ENCODE peak calls at places on chromosome 17, in five cellular contexts. W is activated CD8-positive, alpha-beta T cell treated with anti-CD3 and anti-CD28 coated beads for 36 hours; S is fibroblast of pulmonary artery; M is A673; Q is brain microvascular endothelial cell. D is an unnamed sample.

GRCh38 chr17:56761387-56761786 is 72.3 kb downstream of the C17orf67 start:
- DNase-seq in W (peak), S (no peak), M (no peak), Q (no peak), D (no peak)

GRCh38 chr17:40303706-40304450 is 5.1 kb upstream of the RARA start:
- DNase-seq in W (no peak), S (peak), M (no peak), Q (no peak), D (peak)

GRCh38 chr17:64059756-64060155 is 39.3 kb upstream of the ICAM2 start:
- DNase-seq in W (no peak), S (no peak), M (no peak), Q (no peak), D (no peak)

GRCh38 chr17:64920026-64920418 is 744 bp upstream of the LRRC37A3 start:
- DNase-seq in W (no peak), S (peak), M (peak), Q (no peak), D (no peak)

GRCh38 chr17:17206913-17207368 is 808 bp upstream of the PLD6 start:
- DNase-seq in W (no peak), S (no peak), M (peak), Q (no peak), D (no peak)

GRCh38 chr17:82743344-82744219 is 8.2 kb downstream of the FN3K start:
- DNase-seq in W (no peak), S (no peak), M (no peak), Q (no peak), D (no peak)

GRCh38 chr17:61371606-61372005 is 28.0 kb upstream of the TBX2 start:
- DNase-seq in W (no peak), S (no peak), M (no peak), Q (no peak), D (no peak)

GRCh38 chr17:48254896-48255295 is 147.3 kb downstream of the SNX11 start:
- DNase-seq in W (no peak), S (peak), M (peak), Q (no peak), D (no peak)

GRCh38 chr17:1736348-1737281 is 6.1 kb upstream of the SERPINF2 start:
- DNase-seq in W (peak), S (peak), M (peak), Q (peak), D (no peak)

GRCh38 chr17:45451131-45451530 is 18.5 kb upstream of the ARHGAP27 start:
- DNase-seq in W (no peak), S (no peak), M (no peak), Q (no peak), D (no peak)

GRCh38 chr17:43003542-43004172 is 2.9 kb upstream of the IFI35 start:
- DNase-seq in W (no peak), S (no peak), M (no peak), Q (no peak), D (peak)

GRCh38 chr17:16491703-16492612 is at the start of gene LRRC75A:
- DNase-seq in W (peak), S (no peak), M (peak), Q (no peak), D (no peak)

GRCh38 chr17:49063652-49064051 is 66.5 kb downstream of the IGF2BP1 start:
- DNase-seq in W (no peak), S (peak), M (no peak), Q (no peak), D (no peak)

GRCh38 chr17:35063514-35064223 is at the start of gene RFFL:
- DNase-seq in W (peak), S (peak), M (peak), Q (peak), D (peak)
- TF ChIP-seq CTCF in W (no peak), S (peak), M (no peak), Q (no peak), D (no peak)

GRCh38 chr17:5080591-5080990 is 2.3 kb downstream of the ZFP3 start:
- DNase-seq in W (peak), S (no peak), M (no peak), Q (no peak), D (no peak)

GRCh38 chr17:5077781-5078105 is 524 bp upstream of the ZFP3 start:
- DNase-seq in W (no peak), S (no peak), M (no peak), Q (no peak), D (no peak)

DNA sequence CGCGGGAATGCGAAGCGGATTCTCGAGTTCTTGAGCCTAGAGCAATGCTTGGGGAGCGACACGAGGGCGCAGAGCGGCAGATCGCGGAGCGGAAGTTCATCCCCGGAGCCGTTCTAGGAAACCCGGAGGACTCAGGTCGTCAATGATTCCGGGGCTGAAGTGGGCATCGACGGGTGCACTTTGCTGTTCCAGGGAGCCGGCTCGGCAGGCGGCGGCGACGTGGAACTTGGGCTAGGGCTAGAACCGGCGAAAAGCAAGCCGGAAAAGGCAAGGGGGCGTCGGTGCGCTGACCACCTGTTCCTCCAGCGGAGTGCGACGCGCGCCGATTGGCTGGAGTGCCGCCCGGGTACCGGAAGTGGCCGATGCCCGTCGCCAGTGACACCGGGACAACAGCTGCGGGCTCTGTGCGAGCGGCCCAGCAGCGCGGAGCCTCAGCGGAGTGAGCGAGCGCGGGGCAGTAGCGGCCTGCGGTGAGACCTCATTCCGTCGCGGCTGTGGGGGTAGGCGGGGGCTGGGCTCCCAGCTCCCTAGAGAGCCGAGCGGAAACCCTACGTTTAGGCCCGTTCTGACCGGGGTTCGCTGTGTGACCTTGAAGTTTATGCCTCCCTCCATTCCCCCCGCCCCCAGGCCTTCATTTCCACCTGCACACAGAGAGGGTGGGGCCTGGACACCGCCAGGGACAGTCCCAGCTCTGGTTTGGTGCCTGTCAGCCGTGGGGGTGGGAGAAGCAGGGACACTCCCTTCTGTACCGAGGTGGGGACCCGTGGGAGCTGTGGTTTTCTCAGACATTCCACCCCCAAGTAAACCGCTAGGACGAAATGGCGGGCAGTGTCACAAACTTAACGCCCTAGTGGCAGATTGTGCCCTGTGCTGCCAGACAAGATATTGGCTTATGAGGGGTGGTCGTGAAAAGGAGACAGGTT is at the start of gene ZFP3:
- DNase-seq in W (peak), S (peak), M (peak), Q (peak), D (peak)
- TF ChIP-seq CTCF in W (no peak), S (no peak), M (peak), Q (peak), D (peak)

GRCh38 chr17:9801505-9801904 is 10.1 kb upstream of the DHRS7C start:
- DNase-seq in W (no peak), S (no peak), M (no peak), Q (no peak), D (no peak)

GRCh38 chr17:9798724-9799123 is 7.3 kb upstream of the DHRS7C start:
- DNase-seq in W (no peak), S (no peak), M (no peak), Q (no peak), D (no peak)

GRCh38 chr17:9802294-9802693 is 10.9 kb upstream of the DHRS7C start:
- DNase-seq in W (no peak), S (no peak), M (no peak), Q (peak), D (no peak)

GRCh38 chr17:9802701-9803100 is 11.3 kb upstream of the DHRS7C start:
- DNase-seq in W (no peak), S (no peak), M (no peak), Q (no peak), D (no peak)

DNA sequence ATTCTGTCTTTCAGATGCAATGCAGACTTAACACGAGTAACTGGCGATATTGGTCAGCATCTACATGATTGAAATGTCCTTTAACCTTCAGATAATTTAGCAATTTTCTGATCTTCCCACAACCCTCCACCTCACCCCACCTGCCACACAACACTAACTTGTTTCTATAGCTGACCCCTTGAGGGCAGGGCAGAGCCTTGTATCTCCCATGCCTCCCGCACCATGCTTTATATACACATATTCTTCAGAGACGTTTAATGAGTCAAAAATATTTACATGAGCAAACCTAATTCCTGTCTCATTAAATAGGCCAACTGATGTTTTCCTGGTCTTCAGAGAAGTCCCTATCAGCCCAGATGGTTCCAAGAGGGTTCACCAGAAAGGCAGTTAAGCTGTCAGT is 6.6 kb upstream of the DHRS7C start:
- DNase-seq in W (no peak), S (no peak), M (no peak), Q (no peak), D (no peak)
- TF ChIP-seq CTCF in W (no peak), S (no peak), M (no peak), Q (no peak), D (no peak)

DNA sequence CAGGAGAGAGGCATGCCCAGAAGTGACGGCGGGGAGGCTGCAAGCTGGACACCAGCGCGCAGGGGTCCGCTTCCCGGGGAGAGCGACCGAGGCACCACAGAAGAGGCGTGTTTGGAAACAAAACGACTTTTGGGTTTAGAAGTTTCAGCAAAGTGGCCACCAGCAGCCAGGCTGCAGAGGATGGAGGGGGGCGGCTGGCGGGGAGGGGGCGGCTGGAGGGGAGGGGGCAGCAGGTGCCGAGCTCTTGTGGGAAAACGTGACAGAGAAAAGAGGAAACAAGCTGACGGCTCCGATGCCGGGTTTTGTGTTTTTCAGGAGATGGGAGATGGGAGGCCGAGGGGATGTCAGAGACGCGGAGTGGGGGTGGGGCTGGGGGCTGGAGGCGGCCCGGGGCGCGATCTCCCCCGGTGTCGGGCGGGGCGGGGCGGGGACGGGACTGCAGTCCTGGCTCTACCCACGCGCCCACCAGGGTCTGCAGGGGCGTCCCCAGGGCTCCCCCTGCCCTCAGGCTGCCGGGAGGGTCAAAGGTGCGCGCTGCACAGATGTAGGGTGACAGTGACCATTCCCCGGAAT is 32.1 kb upstream of the RPH3AL start:
- DNase-seq in W (no peak), S (no peak), M (no peak), Q (no peak), D (no peak)
- TF ChIP-seq CTCF in W (no peak), S (no peak), M (no peak), Q (no peak), D (no peak)

DNA sequence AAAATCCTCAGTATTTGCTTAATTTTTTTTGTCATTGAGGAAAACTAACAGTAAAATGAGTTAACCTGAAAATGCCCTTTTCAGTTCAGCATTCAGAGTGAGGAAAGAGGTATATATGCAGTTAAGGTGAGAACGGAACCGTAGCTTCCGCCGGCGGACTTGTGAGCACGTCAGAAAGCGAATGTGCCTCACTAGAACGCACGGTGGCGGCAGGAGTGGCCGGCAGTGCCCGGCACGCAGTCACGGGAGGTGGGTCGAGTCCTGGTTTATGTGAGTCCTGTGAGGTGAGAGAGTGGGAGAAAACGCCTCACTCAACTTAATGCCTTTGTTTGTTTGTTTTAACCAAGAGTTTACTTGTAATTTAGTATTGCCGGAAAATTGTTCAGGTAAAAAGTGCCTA is 6.1 kb downstream of the SEC14L1 start:
- DNase-seq in W (no peak), S (no peak), M (no peak), Q (no peak), D (no peak)
- TF ChIP-seq CTCF in W (no peak), S (no peak), M (no peak), Q (peak), D (no peak)

GRCh38 chr17:58329035-58329807 is 626 bp upstream of the TSPOAP1 start:
- DNase-seq in W (peak), S (no peak), M (peak), Q (no peak), D (no peak)
- TF ChIP-seq CTCF in W (peak), S (peak), M (peak), Q (peak), D (no peak)

DNA sequence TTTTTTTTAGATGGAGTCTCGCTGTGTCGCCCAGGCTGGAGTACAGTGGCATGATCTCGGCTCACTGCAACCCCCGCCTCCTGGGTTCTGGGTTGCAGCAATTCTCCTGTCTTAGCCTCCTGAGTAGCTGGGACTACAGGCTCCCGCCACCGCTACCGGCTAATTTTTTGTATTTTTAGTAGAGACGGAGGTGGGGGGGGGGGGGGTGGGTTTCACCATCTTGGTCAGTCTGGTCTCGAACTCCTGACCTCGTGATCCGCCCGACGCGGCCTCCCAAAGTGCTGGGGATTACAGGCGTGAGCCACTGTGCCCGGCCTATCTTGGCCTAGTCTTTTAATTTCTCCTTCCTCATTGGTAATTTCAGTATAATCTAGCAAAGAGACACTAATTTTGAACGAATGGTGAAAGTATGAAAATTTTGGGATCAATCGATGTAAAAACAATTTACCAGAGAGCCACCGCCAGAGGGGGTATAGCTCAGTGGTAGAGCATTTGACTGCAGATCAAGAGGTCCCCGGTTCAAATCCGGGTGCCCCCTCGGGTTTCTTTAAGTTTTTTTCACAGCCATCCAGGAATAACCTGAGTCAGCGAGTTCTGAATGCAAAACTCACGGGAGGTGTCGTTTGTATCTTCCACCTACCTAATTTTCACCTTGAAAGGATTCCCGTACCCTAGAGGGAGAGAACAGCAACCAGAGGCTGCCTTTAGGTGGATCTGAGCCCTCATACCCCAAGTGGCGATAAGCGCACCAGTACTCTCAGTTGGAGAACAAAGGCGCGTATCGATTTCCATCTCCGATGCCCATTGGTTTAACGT is 2.5 kb upstream of the LASP1 start:
- DNase-seq in W (peak), S (peak), M (peak), Q (peak), D (peak)
- TF ChIP-seq CTCF in W (peak), S (peak), M (peak), Q (peak), D (no peak)

GRCh38 chr17:80509311-80509710 is 32.9 kb upstream of the NPTX1 start:
- DNase-seq in W (no peak), S (no peak), M (no peak), Q (no peak), D (no peak)

GRCh38 chr17:80504671-80505413 is 28.4 kb upstream of the NPTX1 start:
- DNase-seq in W (no peak), S (peak), M (no peak), Q (peak), D (peak)

GRCh38 chr17:80510772-80511171 is 33.9 kb upstream of the RPTOR start:
- DNase-seq in W (no peak), S (no peak), M (no peak), Q (no peak), D (no peak)

GRCh38 chr17:80510132-80510531 is 33.7 kb upstream of the NPTX1 start:
- DNase-seq in W (no peak), S (no peak), M (no peak), Q (no peak), D (no peak)

DNA sequence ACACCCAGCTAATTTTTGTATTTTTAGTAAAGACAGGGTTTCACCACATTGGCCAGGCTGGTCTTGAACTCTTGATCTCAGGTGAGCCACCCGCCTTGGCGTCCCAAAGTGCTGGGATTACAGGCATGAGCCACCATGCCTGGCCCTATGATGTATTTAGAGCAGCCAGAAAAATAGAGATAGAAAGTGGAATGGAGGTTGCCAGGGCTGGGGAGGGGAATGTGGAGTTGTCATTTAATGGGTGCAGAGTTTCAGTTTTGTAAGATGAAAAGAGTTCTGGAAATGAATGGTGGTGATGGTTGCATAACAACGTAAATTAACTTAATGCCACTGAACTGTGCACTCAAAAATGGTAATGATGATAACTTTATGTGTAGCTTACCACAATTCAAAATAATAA is 31.6 kb upstream of the NPTX1 start:
- DNase-seq in W (no peak), S (no peak), M (no peak), Q (no peak), D (no peak)
- TF ChIP-seq CTCF in W (no peak), S (no peak), M (no peak), Q (no peak), D (no peak)

D was measured in astrocyte.